ENCODE peak calls at places on chromosomes 4 and X, in nine cellular contexts. One of them, this sample, is unnamed.

GRCh38 chrX:108034725-108035124 is 10.1 kb upstream of the VSIG1 start:
- DNase-seq in GM23338: no peak
- DNase-seq in ovary: no peak
- DNase-seq in HCT116: no peak
- DNase-seq in mammary epithelial cell: no peak
- DNase-seq in thoracic aorta: no peak
- DNase-seq in fibroblast of lung: no peak
- DNase-seq in upper lobe of right lung: no peak
- DNase-seq in breast epithelium: no peak
- DNase-seq in this sample: no peak

GRCh38 chrX:65755786-65756185 is 88.3 kb downstream of the MSN start:
- DNase-seq in ovary: no peak
- DNase-seq in breast epithelium: no peak
- DNase-seq in upper lobe of right lung: no peak
- DNase-seq in thoracic aorta: no peak
- DNase-seq in HCT116: no peak
- DNase-seq in GM23338: no peak
- DNase-seq in fibroblast of lung: no peak
- DNase-seq in mammary epithelial cell: peak; percentile 26
- DNase-seq in this sample: no peak

GRCh38 chr4:15110120-15110571 is 107.9 kb downstream of the CPEB2 start:
- DNase-seq in ovary: no peak
- DNase-seq in fibroblast of lung: no peak
- DNase-seq in HCT116: no peak
- DNase-seq in upper lobe of right lung: no peak
- DNase-seq in thoracic aorta: no peak
- DNase-seq in mammary epithelial cell: peak; percentile 32
- DNase-seq in breast epithelium: no peak
- DNase-seq in GM23338: no peak
- DNase-seq in this sample: no peak

GRCh38 chr4:119310826-119311225 is 11.1 kb downstream of the FABP2 start:
- DNase-seq in breast epithelium: no peak
- DNase-seq in thoracic aorta: no peak
- DNase-seq in upper lobe of right lung: no peak
- DNase-seq in GM23338: no peak
- DNase-seq in mammary epithelial cell: no peak
- DNase-seq in fibroblast of lung: peak; percentile 12
- DNase-seq in HCT116: no peak
- DNase-seq in ovary: no peak
- DNase-seq in this sample: no peak

GRCh38 chr4:37998225-37998624 is 38.0 kb downstream of the PTTG2 start:
- DNase-seq in upper lobe of right lung: no peak
- DNase-seq in mammary epithelial cell: no peak
- DNase-seq in HCT116: no peak
- DNase-seq in fibroblast of lung: no peak
- DNase-seq in thoracic aorta: no peak
- DNase-seq in breast epithelium: no peak
- DNase-seq in ovary: no peak
- DNase-seq in GM23338: no peak
- DNase-seq in this sample: no peak

GRCh38 chr4:32393806-32394205 is 1673.6 kb downstream of the PCDH7 start:
- DNase-seq in breast epithelium: no peak
- DNase-seq in thoracic aorta: no peak
- DNase-seq in HCT116: no peak
- DNase-seq in GM23338: no peak
- DNase-seq in fibroblast of lung: no peak
- DNase-seq in upper lobe of right lung: no peak
- DNase-seq in ovary: no peak
- DNase-seq in mammary epithelial cell: no peak
- DNase-seq in this sample: no peak

GRCh38 chrX:49041683-49042529 is 1.3 kb downstream of the TFE3 start:
- DNase-seq in ovary: no peak
- DNase-seq in upper lobe of right lung: no peak
- DNase-seq in HCT116: no peak
- DNase-seq in breast epithelium: no peak
- DNase-seq in fibroblast of lung: peak; percentile 56
- DNase-seq in GM23338: peak; percentile 21
- DNase-seq in mammary epithelial cell: peak; percentile 52
- DNase-seq in thoracic aorta: no peak
- DNase-seq in this sample: no peak

GRCh38 chr4:54941994-54942552 is 183.3 kb downstream of the KDR start:
- DNase-seq in ovary: no peak
- DNase-seq in GM23338: no peak
- DNase-seq in breast epithelium: no peak
- DNase-seq in mammary epithelial cell: no peak
- DNase-seq in thoracic aorta: no peak
- DNase-seq in HCT116: no peak
- DNase-seq in upper lobe of right lung: no peak
- DNase-seq in fibroblast of lung: no peak
- DNase-seq in this sample: no peak

GRCh38 chrX:36974896-36975295 is 33.3 kb upstream of the FAM47C start:
- DNase-seq in ovary: no peak
- DNase-seq in thoracic aorta: no peak
- DNase-seq in mammary epithelial cell: no peak
- DNase-seq in HCT116: no peak
- DNase-seq in upper lobe of right lung: no peak
- DNase-seq in breast epithelium: no peak
- DNase-seq in fibroblast of lung: no peak
- DNase-seq in GM23338: no peak
- DNase-seq in this sample: no peak

GRCh38 chr4:40238008-40238699 is 41.3 kb downstream of the RHOH start:
- DNase-seq in fibroblast of lung: no peak
- DNase-seq in thoracic aorta: no peak
- DNase-seq in mammary epithelial cell: no peak
- DNase-seq in ovary: no peak
- DNase-seq in upper lobe of right lung: no peak
- DNase-seq in breast epithelium: no peak
- DNase-seq in HCT116: no peak
- DNase-seq in GM23338: no peak
- DNase-seq in this sample: no peak

GRCh38 chr4:139552506-139552905 is 3.5 kb downstream of the SETD7 start:
- DNase-seq in GM23338: no peak
- DNase-seq in thoracic aorta: no peak
- DNase-seq in HCT116: no peak
- DNase-seq in fibroblast of lung: no peak
- DNase-seq in ovary: no peak
- DNase-seq in upper lobe of right lung: no peak
- DNase-seq in mammary epithelial cell: no peak
- DNase-seq in breast epithelium: no peak
- DNase-seq in this sample: no peak

GRCh38 chr4:123606946-123607542 is 210.4 kb downstream of the SPRY1 start:
- DNase-seq in breast epithelium: no peak
- DNase-seq in ovary: no peak
- DNase-seq in HCT116: no peak
- DNase-seq in fibroblast of lung: no peak
- DNase-seq in thoracic aorta: no peak
- DNase-seq in GM23338: no peak
- DNase-seq in upper lobe of right lung: no peak
- DNase-seq in mammary epithelial cell: no peak
- DNase-seq in this sample: no peak

GRCh38 chr4:168485511-168485910 is 5.2 kb upstream of the DDX60L start:
- DNase-seq in mammary epithelial cell: no peak
- DNase-seq in upper lobe of right lung: no peak
- DNase-seq in thoracic aorta: no peak
- DNase-seq in HCT116: no peak
- DNase-seq in breast epithelium: no peak
- DNase-seq in fibroblast of lung: no peak
- DNase-seq in ovary: no peak
- DNase-seq in GM23338: no peak
- DNase-seq in this sample: no peak

GRCh38 chr4:89110541-89110985 is 770 bp upstream of the TIGD2 start:
- DNase-seq in HCT116: no peak
- DNase-seq in breast epithelium: no peak
- DNase-seq in thoracic aorta: no peak
- DNase-seq in GM23338: peak; percentile 67
- DNase-seq in ovary: no peak
- DNase-seq in fibroblast of lung: no peak
- DNase-seq in upper lobe of right lung: no peak
- DNase-seq in mammary epithelial cell: no peak
- DNase-seq in this sample: no peak

GRCh38 chr4:133775881-133776280 is 425.7 kb downstream of the PABPC4L start:
- DNase-seq in HCT116: no peak
- DNase-seq in GM23338: no peak
- DNase-seq in breast epithelium: no peak
- DNase-seq in fibroblast of lung: peak; percentile 28
- DNase-seq in upper lobe of right lung: no peak
- DNase-seq in thoracic aorta: no peak
- DNase-seq in ovary: no peak
- DNase-seq in mammary epithelial cell: peak; percentile 19
- DNase-seq in this sample: no peak

GRCh38 chr4:142547974-142548373 is 298.1 kb downstream of the INPP4B start:
- DNase-seq in HCT116: no peak
- DNase-seq in GM23338: no peak
- DNase-seq in breast epithelium: no peak
- DNase-seq in thoracic aorta: no peak
- DNase-seq in mammary epithelial cell: peak; percentile 78
- DNase-seq in ovary: no peak
- DNase-seq in upper lobe of right lung: no peak
- DNase-seq in fibroblast of lung: no peak
- DNase-seq in this sample: no peak

GRCh38 chr4:23022032-23022431 is 329.3 kb downstream of the GBA3 start:
- DNase-seq in ovary: no peak
- DNase-seq in GM23338: no peak
- DNase-seq in mammary epithelial cell: peak; percentile 7
- DNase-seq in upper lobe of right lung: no peak
- DNase-seq in thoracic aorta: no peak
- DNase-seq in HCT116: no peak
- DNase-seq in fibroblast of lung: peak; percentile 70
- DNase-seq in breast epithelium: no peak
- DNase-seq in this sample: no peak

DNA sequence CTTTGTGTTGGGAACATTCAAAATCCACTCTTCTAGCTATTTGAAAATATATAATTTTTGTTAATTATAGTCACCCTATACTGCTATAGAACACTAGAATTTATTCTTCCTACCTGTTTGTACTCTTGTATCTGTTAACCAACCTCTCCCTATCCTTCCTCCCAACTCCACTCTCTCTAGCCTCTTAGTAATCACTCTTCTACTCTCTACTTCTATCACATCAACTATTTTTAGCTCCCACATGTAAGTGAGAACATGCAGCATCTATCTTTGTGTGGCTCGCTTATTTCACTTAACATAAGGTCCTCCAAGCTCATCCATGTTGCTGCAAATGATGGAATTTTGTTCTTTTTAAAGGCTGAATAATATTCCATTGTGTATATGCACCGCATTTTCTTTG is 537.3 kb downstream of the MID1IP1 start:
- DNase-seq in upper lobe of right lung: no peak
- DNase-seq in HCT116: no peak
- DNase-seq in thoracic aorta: no peak
- DNase-seq in GM23338: no peak
- DNase-seq in ovary: no peak
- DNase-seq in mammary epithelial cell: no peak
- DNase-seq in fibroblast of lung: no peak
- DNase-seq in breast epithelium: no peak
- DNase-seq in this sample: no peak
- H3K4me1 ChIP-seq in upper lobe of right lung: no peaks in the 10 kb centered on the region
- H3K4me1 ChIP-seq in HCT116: no peaks in the 10 kb centered on the region
- H3K4me1 ChIP-seq in thoracic aorta: peaks cover 3% of the 10 kb centered on the region
- H3K4me1 ChIP-seq in GM23338: no peaks in the 10 kb centered on the region
- H3K4me1 ChIP-seq in ovary: peaks cover 4% of the 10 kb centered on the region
- H3K4me1 ChIP-seq in mammary epithelial cell: no peaks in the 10 kb centered on the region
- H3K4me1 ChIP-seq in fibroblast of lung: no peaks in the 10 kb centered on the region
- H3K4me1 ChIP-seq in breast epithelium: no peaks in the 10 kb centered on the region
- H3K4me1 ChIP-seq in this sample: no peaks in the 10 kb centered on the region

GRCh38 chr4:182917182-182918043 is at the start of gene DCTD:
- DNase-seq in mammary epithelial cell: peak; percentile 55
- DNase-seq in GM23338: peak; percentile 87
- DNase-seq in fibroblast of lung: peak; percentile 66
- DNase-seq in thoracic aorta: no peak
- DNase-seq in ovary: peak; percentile 87
- DNase-seq in upper lobe of right lung: peak; percentile 94
- DNase-seq in HCT116: no peak
- DNase-seq in breast epithelium: peak; percentile 60
- DNase-seq in this sample: peak; percentile 91
- TF ChIP-seq CTCF in mammary epithelial cell: peak; percentile 33
- TF ChIP-seq CTCF in GM23338: peak; percentile 49
- TF ChIP-seq CTCF in fibroblast of lung: peak; percentile 36
- TF ChIP-seq CTCF in thoracic aorta: no peak
- TF ChIP-seq CTCF in ovary: no peak
- TF ChIP-seq CTCF in upper lobe of right lung: peak; percentile 35
- TF ChIP-seq CTCF in HCT116: peak; percentile 50
- TF ChIP-seq CTCF in breast epithelium: no peak
- TF ChIP-seq CTCF in this sample: peak; percentile 52

GRCh38 chrX:35442421-35442820 is 355.7 kb upstream of the MAGEB16 start:
- DNase-seq in breast epithelium: no peak
- DNase-seq in thoracic aorta: no peak
- DNase-seq in fibroblast of lung: no peak
- DNase-seq in GM23338: no peak
- DNase-seq in ovary: no peak
- DNase-seq in mammary epithelial cell: no peak
- DNase-seq in HCT116: no peak
- DNase-seq in upper lobe of right lung: no peak
- DNase-seq in this sample: no peak
- H3K27ac ChIP-seq in breast epithelium: no peak overlapping the region
- H3K27ac ChIP-seq in thoracic aorta: peak overlapping the region; percentile 38
- H3K27ac ChIP-seq in fibroblast of lung: no peak overlapping the region
- H3K27ac ChIP-seq in GM23338: no peak overlapping the region
- H3K27ac ChIP-seq in ovary: no peak overlapping the region
- H3K27ac ChIP-seq in mammary epithelial cell: peak overlapping the region; percentile 81
- H3K27ac ChIP-seq in HCT116: no peak overlapping the region
- H3K27ac ChIP-seq in upper lobe of right lung: no peak overlapping the region
- H3K27ac ChIP-seq in this sample: no peak overlapping the region

GRCh38 chr4:94528792-94529451 is 77.2 kb downstream of the PDLIM5 start:
- DNase-seq in mammary epithelial cell: no peak
- DNase-seq in upper lobe of right lung: no peak
- DNase-seq in ovary: no peak
- DNase-seq in HCT116: no peak
- DNase-seq in breast epithelium: no peak
- DNase-seq in fibroblast of lung: no peak
- DNase-seq in thoracic aorta: no peak
- DNase-seq in GM23338: no peak
- DNase-seq in this sample: no peak

GRCh38 chr4:94530073-94530472 is 78.3 kb downstream of the PDLIM5 start:
- DNase-seq in mammary epithelial cell: no peak
- DNase-seq in breast epithelium: no peak
- DNase-seq in HCT116: no peak
- DNase-seq in upper lobe of right lung: no peak
- DNase-seq in ovary: no peak
- DNase-seq in fibroblast of lung: peak; percentile 18
- DNase-seq in thoracic aorta: no peak
- DNase-seq in GM23338: no peak
- DNase-seq in this sample: no peak

GRCh38 chr4:94525993-94526740 is 74.4 kb downstream of the PDLIM5 start:
- DNase-seq in mammary epithelial cell: no peak
- DNase-seq in ovary: no peak
- DNase-seq in HCT116: no peak
- DNase-seq in GM23338: no peak
- DNase-seq in breast epithelium: no peak
- DNase-seq in thoracic aorta: no peak
- DNase-seq in fibroblast of lung: peak; percentile 66
- DNase-seq in upper lobe of right lung: no peak
- DNase-seq in this sample: no peak

GRCh38 chr4:94523617-94524016 is 71.9 kb downstream of the PDLIM5 start:
- DNase-seq in HCT116: no peak
- DNase-seq in GM23338: no peak
- DNase-seq in thoracic aorta: no peak
- DNase-seq in upper lobe of right lung: no peak
- DNase-seq in breast epithelium: no peak
- DNase-seq in mammary epithelial cell: peak; percentile 40
- DNase-seq in ovary: no peak
- DNase-seq in fibroblast of lung: peak; percentile 38
- DNase-seq in this sample: no peak

GRCh38 chr4:94527556-94528233 is 76.0 kb downstream of the PDLIM5 start:
- DNase-seq in GM23338: no peak
- DNase-seq in breast epithelium: no peak
- DNase-seq in thoracic aorta: no peak
- DNase-seq in HCT116: no peak
- DNase-seq in mammary epithelial cell: peak; percentile 34
- DNase-seq in upper lobe of right lung: no peak
- DNase-seq in ovary: no peak
- DNase-seq in fibroblast of lung: no peak
- DNase-seq in this sample: no peak
- H3K4me1 ChIP-seq in GM23338: no peaks in the 10 kb centered on the region
- H3K4me1 ChIP-seq in breast epithelium: peaks cover 8% of the 10 kb centered on the region
- H3K4me1 ChIP-seq in thoracic aorta: peaks cover 67% of the 10 kb centered on the region
- H3K4me1 ChIP-seq in HCT116: peaks cover 67% of the 10 kb centered on the region
- H3K4me1 ChIP-seq in mammary epithelial cell: peaks cover 13% of the 10 kb centered on the region
- H3K4me1 ChIP-seq in upper lobe of right lung: peaks cover 26% of the 10 kb centered on the region
- H3K4me1 ChIP-seq in ovary: peaks cover 5% of the 10 kb centered on the region
- H3K4me1 ChIP-seq in fibroblast of lung: peaks cover 11% of the 10 kb centered on the region
- H3K4me1 ChIP-seq in this sample: peaks cover 93% of the 10 kb centered on the region